ENCODE peak calls at places on chromosome 7, in ten cellular contexts. E is adrenal gland, K is mammary epithelial cell, Y is PC-3, M is astrocyte of the spinal cord, O is endothelial cell, V is cardiac fibroblast, Z is GM13977, C is fibroblast of mammary gland, N is GM12865. G is an unnamed sample.

GRCh38 chr7:4241791-4242190 is 440.3 kb upstream of the FOXK1 start:
- DNase-seq in E (no peak), K (no peak), Y (no peak), M (no peak), O (no peak), V (no peak), Z (no peak), C (no peak), N (no peak), G (no peak)

GRCh38 chr7:142560166-142560565 is 189.1 kb upstream of the PRSS1 start:
- DNase-seq in E (no peak), K (no peak), Y (no peak), M (no peak), O (no peak), V (no peak), Z (no peak), C (no peak), N (no peak), G (no peak)

GRCh38 chr7:92403760-92404074 is 43.6 kb upstream of the GATAD1 start:
- DNase-seq in E (no peak), K (no peak), Y (no peak), M (no peak), O (no peak), V (no peak), Z (no peak), C (no peak), N (no peak), G (no peak)

GRCh38 chr7:116953372-116953726 is at the start of gene ST7:
- DNase-seq in E (peak), K (peak), Y (peak), M (peak), O (peak), V (peak), Z (peak), C (peak), N (peak), G (no peak)

GRCh38 chr7:55546826-55547225 is 25.5 kb downstream of the VOPP1 start:
- DNase-seq in E (peak), K (peak), Y (peak), M (peak), O (no peak), V (peak), Z (no peak), C (peak), N (peak), G (peak)

GRCh38 chr7:128037880-128038619 is 6.8 kb upstream of the LRRC4 start:
- DNase-seq in E (no peak), K (no peak), Y (no peak), M (no peak), O (no peak), V (no peak), Z (no peak), C (no peak), N (no peak), G (no peak)

GRCh38 chr7:70807650-70808049 is 324.3 kb upstream of the GALNT17 start:
- DNase-seq in E (no peak), K (no peak), Y (no peak), M (no peak), O (no peak), V (no peak), Z (no peak), C (no peak), N (peak), G (no peak)

GRCh38 chr7:54904130-54904529 is 114.7 kb upstream of the EGFR start:
- DNase-seq in E (no peak), K (no peak), Y (no peak), M (peak), O (no peak), V (peak), Z (no peak), C (peak), N (no peak), G (peak)

GRCh38 chr7:142745091-142745635 is 4.1 kb upstream of the PRSS1 start:
- DNase-seq in E (no peak), K (no peak), Y (peak), M (no peak), O (no peak), V (no peak), Z (no peak), C (peak), N (no peak), G (no peak)

GRCh38 chr7:73683916-73684693 is 708 bp downstream of the BUD23 start:
- DNase-seq in E (no peak), K (peak), Y (no peak), M (no peak), O (no peak), V (no peak), Z (no peak), C (peak), N (no peak), G (no peak)

GRCh38 chr7:155629171-155629570 is 15.3 kb upstream of the RBM33 start:
- DNase-seq in E (no peak), K (no peak), Y (no peak), M (no peak), O (no peak), V (no peak), Z (no peak), C (no peak), N (no peak), G (no peak)

GRCh38 chr7:115548756-115549155 is 481.8 kb downstream of the TFEC start:
- DNase-seq in E (no peak), K (no peak), Y (peak), M (peak), O (no peak), V (no peak), Z (no peak), C (no peak), N (no peak), G (no peak)

DNA sequence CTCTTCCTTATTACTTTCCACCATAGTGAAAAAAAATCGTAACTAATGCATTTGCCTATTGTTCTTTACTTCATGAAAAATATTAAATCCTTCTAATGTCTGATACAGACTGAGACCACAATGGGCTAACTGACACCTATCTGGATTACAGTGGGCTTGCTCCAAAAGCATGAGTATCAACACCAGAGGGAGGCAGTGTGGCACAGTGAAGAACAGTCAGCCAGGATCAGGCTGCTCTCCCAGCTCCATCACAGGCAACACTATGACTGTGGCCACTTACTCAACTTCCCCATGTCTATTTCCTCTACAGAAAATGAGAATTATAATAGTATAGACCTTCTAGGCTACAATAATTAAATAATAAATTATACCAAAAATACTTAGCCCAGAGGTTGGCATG is 97.2 kb downstream of the SLC25A13 start:
- DNase-seq in E (no peak), K (no peak), Y (peak), M (no peak), O (peak), V (no peak), Z (peak), C (peak), N (no peak), G (no peak)
- TF ChIP-seq CTCF in E (no peak), K (peak), Y (peak), M (peak), O (no peak), V (peak), Z (peak), C (peak), N (no peak), G (no peak)

GRCh38 chr7:16428672-16429071 is 7.3 kb upstream of the CRPPA start:
- DNase-seq in E (no peak), K (no peak), Y (peak), M (peak), O (no peak), V (peak), Z (no peak), C (peak), N (no peak), G (no peak)

GRCh38 chr7:16433568-16434122 is 12.3 kb upstream of the CRPPA start:
- DNase-seq in E (no peak), K (no peak), Y (no peak), M (peak), O (no peak), V (no peak), Z (no peak), C (no peak), N (no peak), G (no peak)

GRCh38 chr7:16430133-16430532 is 8.8 kb upstream of the CRPPA start:
- DNase-seq in E (no peak), K (peak), Y (peak), M (no peak), O (no peak), V (no peak), Z (no peak), C (peak), N (no peak), G (no peak)

GRCh38 chr7:16432425-16432731 is 11.0 kb upstream of the CRPPA start:
- DNase-seq in E (no peak), K (no peak), Y (no peak), M (no peak), O (no peak), V (no peak), Z (no peak), C (no peak), N (no peak), G (no peak)

GRCh38 chr7:16431646-16432424 is 10.5 kb upstream of the CRPPA start:
- DNase-seq in E (no peak), K (peak), Y (peak), M (peak), O (peak), V (no peak), Z (peak), C (peak), N (peak), G (no peak)
- TF ChIP-seq CTCF in E (peak), K (peak), Y (peak), M (peak), O (no peak), V (peak), Z (peak), C (peak), N (no peak), G (peak)

DNA sequence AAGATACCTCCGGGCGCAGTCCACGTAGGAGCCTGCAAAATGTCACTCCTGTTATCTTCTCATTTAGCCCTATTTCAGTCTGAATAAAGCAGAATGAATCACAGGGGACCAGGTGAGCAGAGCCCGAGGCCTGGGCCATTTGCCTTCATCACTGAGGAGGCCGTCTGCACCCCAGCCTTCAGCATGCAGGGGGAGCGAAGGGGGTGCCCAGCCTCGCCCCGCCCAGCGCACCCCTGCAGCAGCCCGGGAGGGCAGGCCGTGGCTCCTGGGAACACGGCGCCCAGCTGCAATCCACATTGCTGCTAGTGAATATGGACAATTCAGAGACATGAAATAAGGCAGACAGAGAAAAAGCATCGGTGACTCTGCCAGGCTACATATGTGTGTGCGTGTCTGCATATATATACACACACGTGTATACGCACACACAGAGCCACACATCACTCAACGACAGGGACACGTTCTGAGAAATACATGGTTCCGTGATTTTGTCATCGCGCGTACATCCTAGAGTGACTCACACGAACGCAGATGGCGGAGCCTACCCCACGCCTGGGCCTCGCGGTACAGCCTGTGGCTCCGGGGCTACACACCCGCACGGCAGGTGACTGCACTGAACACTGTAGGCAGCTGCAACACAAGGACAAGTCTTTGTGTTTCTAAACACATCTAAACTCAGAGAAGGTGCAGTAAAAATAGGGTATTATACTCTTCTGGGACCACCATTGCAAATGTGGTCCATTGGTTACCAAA is 15.2 kb upstream of the ELFN1 start:
- DNase-seq in E (no peak), K (no peak), Y (no peak), M (no peak), O (no peak), V (no peak), Z (no peak), C (no peak), N (no peak), G (no peak)
- TF ChIP-seq CTCF in E (no peak), K (no peak), Y (no peak), M (no peak), O (no peak), V (no peak), Z (no peak), C (no peak), N (no peak), G (no peak)

DNA sequence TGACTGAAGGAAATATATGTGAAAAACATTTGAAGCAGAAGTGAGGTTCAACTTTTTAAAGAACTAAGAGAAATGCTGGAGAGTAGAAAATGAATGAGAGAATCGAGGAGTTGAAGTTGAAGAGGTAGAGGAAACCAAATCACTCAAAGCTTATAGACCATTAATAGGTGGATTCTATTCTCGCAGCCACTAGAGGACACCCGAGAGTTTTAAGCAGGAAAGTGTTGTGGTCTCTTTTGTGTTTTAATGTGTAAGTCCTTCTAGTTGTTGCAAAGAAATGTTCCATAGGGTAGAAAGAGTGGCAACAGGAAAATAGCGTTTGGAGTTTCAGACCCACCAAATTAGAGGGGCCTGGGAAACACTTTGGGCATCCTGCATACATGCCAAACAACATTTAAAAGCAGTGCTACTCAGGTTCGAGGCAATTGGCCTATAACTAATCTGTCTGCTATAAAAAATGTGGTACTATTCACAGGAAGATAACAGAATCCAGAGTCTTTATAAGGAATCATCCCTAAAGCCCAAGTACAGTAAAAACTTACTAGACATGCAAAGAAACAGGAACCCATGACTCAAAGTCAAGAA is 75.3 kb upstream of the TAS2R16 start:
- DNase-seq in E (no peak), K (no peak), Y (peak), M (peak), O (no peak), V (peak), Z (peak), C (peak), N (peak), G (no peak)
- TF ChIP-seq CTCF in E (no peak), K (peak), Y (peak), M (peak), O (no peak), V (peak), Z (peak), C (peak), N (peak), G (peak)